ENCODE peak calls at places on chromosome 16, in four cellular contexts. One of them, this sample, is unnamed.

GRCh38 chr16:51276335-51276734 is 125.3 kb upstream of the SALL1 start:
- DNase-seq in right atrium auricular region: no peak
- DNase-seq in A673: no peak
- DNase-seq in AG10803: peak; percentile 8
- DNase-seq in this sample: peak; percentile 53

GRCh38 chr16:17448640-17449638 is 21.8 kb downstream of the XYLT1 start:
- DNase-seq in AG10803: no peak
- DNase-seq in A673: no peak
- DNase-seq in right atrium auricular region: no peak
- DNase-seq in this sample: no peak

GRCh38 chr16:12763517-12763916 is 40.2 kb downstream of the CPPED1 start:
- DNase-seq in right atrium auricular region: no peak
- DNase-seq in A673: no peak
- DNase-seq in AG10803: no peak
- DNase-seq in this sample: no peak

GRCh38 chr16:51982715-51983680 is 563.9 kb downstream of the TOX3 start:
- DNase-seq in A673: peak; percentile 88
- DNase-seq in right atrium auricular region: no peak
- DNase-seq in AG10803: peak; percentile 71
- DNase-seq in this sample: peak; percentile 81

GRCh38 chr16:84284168-84284722 is 10.4 kb upstream of the WFDC1 start:
- DNase-seq in AG10803: peak; percentile 48
- DNase-seq in right atrium auricular region: peak; percentile 80
- DNase-seq in A673: no peak
- DNase-seq in this sample: peak; percentile 23

GRCh38 chr16:70684146-70685060 is 1.4 kb downstream of the MTSS2 start:
- DNase-seq in AG10803: no peak
- DNase-seq in A673: no peak
- DNase-seq in right atrium auricular region: no peak
- DNase-seq in this sample: no peak

GRCh38 chr16:28534542-28535373 is 4.0 kb downstream of the NUPR1 start:
- DNase-seq in right atrium auricular region: peak; percentile 87
- DNase-seq in A673: no peak
- DNase-seq in AG10803: peak; percentile 89
- DNase-seq in this sample: peak; percentile 64

GRCh38 chr16:71467810-71468209 is 5.8 kb upstream of the ZNF23 start:
- DNase-seq in right atrium auricular region: no peak
- DNase-seq in AG10803: no peak
- DNase-seq in A673: peak; percentile 35
- DNase-seq in this sample: peak; percentile 56

DNA sequence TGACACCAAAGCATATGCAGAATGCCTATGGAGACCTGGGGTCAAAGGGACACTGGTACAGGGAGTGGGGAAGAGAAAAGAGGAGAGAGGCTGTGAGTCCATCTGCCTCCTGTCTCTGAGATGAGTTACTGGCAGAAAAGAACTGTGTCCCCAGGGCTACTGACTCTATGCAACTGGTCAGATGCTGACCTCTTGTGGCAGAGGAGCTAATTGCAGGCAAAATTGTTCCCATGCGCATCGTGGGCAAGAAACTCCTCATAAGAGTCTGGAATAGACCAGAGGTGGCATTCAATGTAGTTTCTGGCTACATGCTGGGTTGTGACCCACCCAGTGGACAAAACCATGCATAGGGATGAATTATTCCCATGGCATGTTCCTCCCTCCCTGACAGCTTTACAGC is 26.1 kb upstream of the MLKL start:
- DNase-seq in right atrium auricular region: no peak
- DNase-seq in AG10803: no peak
- DNase-seq in A673: peak; percentile 39
- DNase-seq in this sample: no peak
- TF ChIP-seq CTCF in right atrium auricular region: no peak
- TF ChIP-seq CTCF in AG10803: peak; percentile 38
- TF ChIP-seq CTCF in A673: peak; percentile 60
- TF ChIP-seq CTCF in this sample: peak; percentile 40

GRCh38 chr16:57694556-57695377 is at the start of gene DRC7:
- DNase-seq in AG10803: no peak
- DNase-seq in right atrium auricular region: no peak
- DNase-seq in A673: peak; percentile 63
- DNase-seq in this sample: peak; percentile 53
- H3K4me3 ChIP-seq in AG10803: no peak within 1 kb of the TSS
- H3K4me3 ChIP-seq in right atrium auricular region: peak within 1 kb of the TSS; percentile 18
- H3K4me3 ChIP-seq in A673: no peak within 1 kb of the TSS
- H3K4me3 ChIP-seq in this sample: no peak within 1 kb of the TSS

GRCh38 chr16:87878704-87879103 is 9.4 kb upstream of the SLC7A5 start:
- DNase-seq in A673: no peak
- DNase-seq in right atrium auricular region: no peak
- DNase-seq in AG10803: no peak
- DNase-seq in this sample: no peak

GRCh38 chr16:87881327-87882200 is 12.3 kb upstream of the SLC7A5 start:
- DNase-seq in A673: no peak
- DNase-seq in right atrium auricular region: no peak
- DNase-seq in AG10803: no peak
- DNase-seq in this sample: no peak

GRCh38 chr16:87880117-87880696 is 10.9 kb upstream of the SLC7A5 start:
- DNase-seq in right atrium auricular region: no peak
- DNase-seq in AG10803: no peak
- DNase-seq in A673: no peak
- DNase-seq in this sample: no peak

GRCh38 chr16:87874639-87875472 is 5.5 kb upstream of the SLC7A5 start:
- DNase-seq in right atrium auricular region: no peak
- DNase-seq in AG10803: no peak
- DNase-seq in A673: peak; percentile 56
- DNase-seq in this sample: no peak

DNA sequence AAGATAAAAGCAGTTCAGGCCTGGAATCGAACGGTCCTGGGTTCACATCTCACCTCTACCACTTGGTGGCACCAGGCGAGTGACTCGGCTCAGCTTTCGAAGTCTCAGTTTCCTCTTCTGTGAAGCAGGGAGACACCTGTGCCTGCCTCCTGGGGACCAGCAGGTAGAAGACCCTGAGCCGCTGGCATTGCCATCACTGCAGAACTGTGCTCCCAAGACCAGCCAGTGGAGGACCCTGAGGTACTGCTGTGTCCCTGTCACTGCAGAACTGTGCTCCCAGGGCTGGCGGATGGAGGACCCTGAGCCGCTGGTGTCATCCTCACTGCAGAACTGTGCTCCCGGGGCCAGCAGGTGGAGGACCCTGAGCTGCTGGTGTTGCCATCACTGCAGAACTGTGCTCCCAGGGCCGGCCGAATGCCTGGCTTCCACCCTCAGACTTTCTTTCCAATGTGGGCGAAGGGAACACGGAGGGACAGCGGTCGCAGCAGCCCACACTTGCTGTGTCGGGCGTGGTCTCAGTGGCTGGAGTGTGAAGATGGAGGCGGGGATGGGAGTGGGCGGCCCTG is 8.7 kb upstream of the SLC7A5 start:
- DNase-seq in A673: no peak
- DNase-seq in AG10803: no peak
- DNase-seq in right atrium auricular region: no peak
- DNase-seq in this sample: no peak
- TF ChIP-seq CTCF in A673: peak; percentile 29
- TF ChIP-seq CTCF in AG10803: peak; percentile 45
- TF ChIP-seq CTCF in right atrium auricular region: no peak
- TF ChIP-seq CTCF in this sample: peak; percentile 15

GRCh38 chr16:4323071-4323844 is 7.4 kb downstream of the GLIS2 start:
- DNase-seq in AG10803: no peak
- DNase-seq in A673: no peak
- DNase-seq in right atrium auricular region: no peak
- DNase-seq in this sample: no peak
- H3K4me3 ChIP-seq in AG10803: peak overlapping the region; percentile 7
- H3K4me3 ChIP-seq in A673: no peak overlapping the region
- H3K4me3 ChIP-seq in right atrium auricular region: no peak overlapping the region
- H3K4me3 ChIP-seq in this sample: no peak overlapping the region

DNA sequence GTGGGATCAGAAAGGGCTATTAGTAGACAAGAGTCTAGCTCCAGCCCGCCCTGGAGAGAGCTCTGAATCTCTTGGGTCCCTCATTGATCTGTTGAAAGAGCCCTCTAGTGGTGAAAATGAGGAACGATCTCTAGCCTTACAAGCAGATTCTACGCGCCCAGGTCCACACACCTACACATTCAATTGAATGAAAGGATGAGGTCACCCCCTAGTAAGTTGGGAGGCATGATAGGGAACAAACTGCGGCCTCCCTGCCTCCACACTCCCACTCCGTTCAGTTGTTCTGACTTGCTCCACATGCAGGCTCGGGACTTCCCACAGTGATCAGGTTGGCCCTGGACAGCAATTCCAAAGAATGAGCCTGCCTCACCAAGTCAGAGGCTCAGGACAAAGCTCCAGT is 2.9 kb upstream of the CACNG3 start:
- DNase-seq in right atrium auricular region: no peak
- DNase-seq in AG10803: peak; percentile 24
- DNase-seq in A673: peak; percentile 83
- DNase-seq in this sample: peak; percentile 51
- TF ChIP-seq CTCF in right atrium auricular region: peak; percentile 35
- TF ChIP-seq CTCF in AG10803: peak; percentile 49
- TF ChIP-seq CTCF in A673: peak; percentile 80
- TF ChIP-seq CTCF in this sample: peak; percentile 48

GRCh38 chr16:23952128-23953041 is 116.6 kb downstream of the PRKCB start:
- DNase-seq in A673: peak; percentile 92
- DNase-seq in AG10803: no peak
- DNase-seq in right atrium auricular region: no peak
- DNase-seq in this sample: no peak
- H3K4me3 ChIP-seq in A673: peak overlapping the region; percentile 19
- H3K4me3 ChIP-seq in AG10803: no peak overlapping the region
- H3K4me3 ChIP-seq in right atrium auricular region: no peak overlapping the region
- H3K4me3 ChIP-seq in this sample: no peak overlapping the region

GRCh38 chr16:24800586-24800985 is 45.2 kb upstream of the SLC5A11 start:
- DNase-seq in right atrium auricular region: no peak
- DNase-seq in AG10803: peak; percentile 20
- DNase-seq in A673: peak; percentile 17
- DNase-seq in this sample: peak; percentile 89
- TF ChIP-seq CTCF in right atrium auricular region: no peak
- TF ChIP-seq CTCF in AG10803: peak; percentile 41
- TF ChIP-seq CTCF in A673: peak; percentile 25
- TF ChIP-seq CTCF in this sample: peak; percentile 64